ENCODE peak calls at places on chromosomes 6 and 20, in ten cellular contexts. U is fibroblast of lung, M is psoas muscle, T is fibroblast of the aortic adventitia, S is neuronal stem cell, C is hepatocyte, L is AG04450, K is right cardiac atrium, J is body of pancreas, X is adipocyte. Y is an unnamed sample.

GRCh38 chr20:46350201-46350985 is 42.1 kb upstream of the CDH22 start:
- DNase-seq in C (peak), S (peak), T (peak), L (peak), U (peak), J (no peak), X (peak), M (no peak), K (no peak), Y (peak)

GRCh38 chr6:114390176-114390575 is 47.4 kb upstream of the HS3ST5 start:
- DNase-seq in U (peak), M (no peak), X (peak), J (no peak), L (no peak), T (no peak), S (peak), C (no peak), K (no peak), Y (no peak)

GRCh38 chr6:52221302-52221701 is 23.0 kb downstream of the IL17F start:
- DNase-seq in S (no peak), U (peak), C (no peak), M (no peak), X (no peak), K (no peak), L (no peak), T (no peak), J (no peak), Y (no peak)

GRCh38 chr6:133040025-133040838 is 200.9 kb upstream of the EYA4 start:
- DNase-seq in T (peak), X (peak), M (no peak), S (no peak), L (no peak), J (no peak), K (no peak), U (peak), C (peak), Y (peak)

GRCh38 chr6:27295301-27296079 is 16.6 kb downstream of the POM121L2 start:
- DNase-seq in S (no peak), K (no peak), J (no peak), T (peak), L (peak), U (peak), C (peak), M (no peak), X (peak), Y (peak)

GRCh38 chr6:165183496-165184140 is 125.8 kb downstream of the C6orf118 start:
- DNase-seq in M (no peak), S (no peak), X (no peak), L (no peak), U (no peak), C (no peak), J (no peak), K (peak), T (no peak), Y (no peak)

GRCh38 chr6:134347916-134348805 is 30.2 kb upstream of the SGK1 start:
- DNase-seq in C (no peak), X (peak), S (no peak), T (peak), M (peak), U (peak), L (peak), J (no peak), K (no peak), Y (peak)

GRCh38 chr20:11790047-11790446 is 127.6 kb upstream of the BTBD3 start:
- DNase-seq in L (no peak), J (no peak), S (no peak), X (no peak), M (no peak), K (no peak), U (no peak), T (no peak), C (no peak), Y (no peak)

GRCh38 chr6:157789861-157790260 is 33.2 kb upstream of the SNX9 start:
- DNase-seq in T (no peak), S (no peak), K (no peak), M (no peak), J (no peak), U (no peak), L (no peak), C (no peak), X (no peak), Y (no peak)

GRCh38 chr6:169529931-169530761 is 171.7 kb downstream of the WDR27 start:
- DNase-seq in U (peak), S (no peak), L (peak), J (peak), M (peak), K (no peak), C (no peak), X (peak), T (peak), Y (peak)

GRCh38 chr6:50655848-50656453 is 57.4 kb upstream of the TFAP2D start:
- DNase-seq in T (peak), C (peak), S (no peak), K (no peak), M (no peak), X (peak), U (no peak), L (no peak), J (no peak), Y (no peak)

GRCh38 chr20:51142448-51142847 is 119.5 kb upstream of the KCNG1 start:
- DNase-seq in S (no peak), U (no peak), X (no peak), C (no peak), L (no peak), K (no peak), T (no peak), J (no peak), M (no peak), Y (no peak)

GRCh38 chr20:57618091-57618765 is 2.0 kb downstream of the ZBP1 start:
- DNase-seq in T (no peak), X (no peak), C (peak), U (no peak), J (no peak), K (no peak), L (no peak), S (no peak), M (no peak), Y (no peak)

GRCh38 chr20:43590036-43590391 is 723 bp upstream of the IFT52 start:
- DNase-seq in M (no peak), K (no peak), L (no peak), J (no peak), C (no peak), T (no peak), X (no peak), U (no peak), S (no peak), Y (no peak)

GRCh38 chr6:151478670-151479069 is 15.1 kb upstream of the CCDC170 start:
- DNase-seq in K (no peak), M (no peak), T (no peak), J (no peak), C (no peak), S (no peak), L (no peak), U (peak), X (no peak), Y (no peak)

GRCh38 chr6:151481752-151482151 is 12.1 kb upstream of the CCDC170 start:
- DNase-seq in L (no peak), C (no peak), K (no peak), U (no peak), J (no peak), T (no peak), X (no peak), M (no peak), S (no peak), Y (peak)

GRCh38 chr6:151477726-151478125 is 16.1 kb upstream of the CCDC170 start:
- DNase-seq in S (no peak), K (no peak), J (no peak), L (no peak), T (no peak), C (no peak), U (no peak), X (no peak), M (no peak), Y (no peak)

GRCh38 chr6:151475653-151476523 is 17.9 kb upstream of the CCDC170 start:
- DNase-seq in M (peak), K (no peak), U (peak), L (no peak), S (no peak), X (peak), J (no peak), T (peak), C (peak), Y (peak)
- H3K4me3 ChIP-seq in M (no peak), K (no peak), U (no peak), L (no peak), S (no peak), X (no peak), J (no peak), T (no peak), C (no peak), Y (no peak)

GRCh38 chr20:36366623-36367369 is 60.7 kb downstream of the DLGAP4 start:
- DNase-seq in L (no peak), X (no peak), M (no peak), J (no peak), S (no peak), C (no peak), K (no peak), T (no peak), U (no peak), Y (no peak)
- H3K4me3 ChIP-seq in L (no peak), X (no peak), M (no peak), J (no peak), S (no peak), C (no peak), K (no peak), T (no peak), U (no peak), Y (no peak)

GRCh38 chr6:42454428-42454791 is 2.7 kb upstream of the TRERF1 start:
- DNase-seq in S (peak), J (peak), X (no peak), U (peak), K (peak), T (peak), L (no peak), C (peak), M (peak), Y (peak)
- H3K4me3 ChIP-seq in S (no peak), J (no peak), X (peak), U (peak), K (peak), T (peak), L (no peak), C (peak), M (peak), Y (peak)

DNA sequence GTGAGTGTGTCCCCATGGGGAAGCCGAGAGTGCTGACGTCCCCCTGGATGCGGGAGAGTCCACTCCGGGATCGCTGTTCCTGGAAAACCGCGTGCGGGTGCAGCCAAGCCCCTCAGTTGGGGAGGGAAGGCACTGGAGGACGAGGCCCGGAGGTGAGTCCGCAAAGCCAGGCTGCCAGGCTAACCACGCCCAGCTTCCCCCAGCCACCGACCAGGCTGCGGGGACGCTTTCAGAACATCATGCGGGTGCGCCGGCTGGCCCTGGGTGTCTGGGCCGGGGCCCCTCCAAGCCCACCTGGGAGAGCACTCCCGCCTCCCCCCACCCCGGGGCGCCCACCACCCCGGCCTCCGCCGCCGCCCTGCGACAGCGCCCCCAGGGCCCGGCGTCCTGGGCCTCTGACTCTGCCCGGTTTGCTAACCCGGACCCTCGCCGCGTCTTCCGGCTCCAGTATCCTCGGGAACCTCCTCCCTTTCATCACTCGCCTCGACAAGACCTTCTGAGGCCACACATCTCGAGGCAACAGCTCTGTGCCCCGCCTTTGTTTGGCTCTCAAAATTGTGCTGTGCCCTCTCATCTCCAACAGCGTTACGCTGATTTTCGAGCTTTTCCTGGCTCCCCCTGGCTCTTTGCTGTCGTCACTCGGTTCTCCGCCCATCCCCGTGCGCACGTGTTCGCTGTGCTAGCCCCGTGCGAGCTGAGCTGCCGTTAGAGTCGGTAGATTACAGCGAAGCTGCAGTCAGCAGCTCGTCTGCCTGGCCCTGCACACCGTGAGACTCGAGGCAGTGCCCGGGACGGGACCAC is 47.1 kb upstream of the ENTPD6 start:
- DNase-seq in K (peak), X (peak), S (no peak), L (no peak), C (no peak), J (peak), M (peak), U (peak), T (peak), Y (peak)
- H3K4me3 ChIP-seq in K (peak), X (peak), S (no peak), L (peak), C (no peak), J (no peak), M (peak), U (no peak), T (peak), Y (peak)

DNA sequence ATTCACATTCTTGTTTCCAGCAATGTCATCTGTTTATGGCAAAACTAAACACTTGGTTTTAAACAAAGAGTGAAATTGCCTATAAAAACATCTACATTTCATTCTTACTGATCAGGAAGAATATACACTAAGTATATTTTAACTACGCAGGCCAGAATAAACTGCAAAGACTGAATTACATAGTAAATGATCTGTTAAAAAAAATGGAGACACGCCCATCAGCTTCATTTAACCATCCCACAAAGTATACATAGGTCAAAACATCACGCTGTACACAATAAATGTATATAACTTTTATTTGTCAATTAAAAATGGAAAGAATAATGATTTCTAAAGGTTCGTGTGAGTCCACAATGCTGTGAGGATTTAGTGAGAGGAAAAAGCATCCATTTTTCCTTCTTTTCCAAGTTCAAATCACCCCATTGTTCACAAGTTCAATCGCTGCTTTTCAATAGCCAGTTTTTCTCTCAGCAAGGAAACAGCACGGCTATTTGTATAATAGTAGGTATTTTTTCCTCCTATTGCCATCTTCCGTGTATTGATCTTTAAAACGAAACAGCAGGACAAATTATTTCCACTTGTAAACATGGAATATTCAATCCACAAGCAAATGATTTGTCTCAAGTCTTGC is 10.7 kb downstream of the SFT2D1 start:
- DNase-seq in U (no peak), M (no peak), S (no peak), X (no peak), L (no peak), J (no peak), K (no peak), T (no peak), C (no peak), Y (no peak)
- H3K4me3 ChIP-seq in U (no peak), M (no peak), S (no peak), X (no peak), L (no peak), J (no peak), K (no peak), T (no peak), C (no peak), Y (no peak)

GRCh38 chr6:149483302-149483701 is 1.5 kb downstream of the ZC3H12D start:
- DNase-seq in T (no peak), M (no peak), C (no peak), J (no peak), K (no peak), S (no peak), U (no peak), L (no peak), X (no peak), Y (no peak)

GRCh38 chr6:149482542-149483261 is 2.1 kb downstream of the ZC3H12D start:
- DNase-seq in M (no peak), U (no peak), S (no peak), C (no peak), X (no peak), T (no peak), L (no peak), K (no peak), J (no peak), Y (no peak)

GRCh38 chr6:149477544-149477943 is 7.3 kb downstream of the ZC3H12D start:
- DNase-seq in J (no peak), M (no peak), T (no peak), X (no peak), U (no peak), S (no peak), K (no peak), L (no peak), C (no peak), Y (no peak)

GRCh38 chr6:149478631-149479314 is 6.0 kb downstream of the ZC3H12D start:
- DNase-seq in K (no peak), J (no peak), U (no peak), M (no peak), T (no peak), X (no peak), S (no peak), C (no peak), L (no peak), Y (no peak)

DNA sequence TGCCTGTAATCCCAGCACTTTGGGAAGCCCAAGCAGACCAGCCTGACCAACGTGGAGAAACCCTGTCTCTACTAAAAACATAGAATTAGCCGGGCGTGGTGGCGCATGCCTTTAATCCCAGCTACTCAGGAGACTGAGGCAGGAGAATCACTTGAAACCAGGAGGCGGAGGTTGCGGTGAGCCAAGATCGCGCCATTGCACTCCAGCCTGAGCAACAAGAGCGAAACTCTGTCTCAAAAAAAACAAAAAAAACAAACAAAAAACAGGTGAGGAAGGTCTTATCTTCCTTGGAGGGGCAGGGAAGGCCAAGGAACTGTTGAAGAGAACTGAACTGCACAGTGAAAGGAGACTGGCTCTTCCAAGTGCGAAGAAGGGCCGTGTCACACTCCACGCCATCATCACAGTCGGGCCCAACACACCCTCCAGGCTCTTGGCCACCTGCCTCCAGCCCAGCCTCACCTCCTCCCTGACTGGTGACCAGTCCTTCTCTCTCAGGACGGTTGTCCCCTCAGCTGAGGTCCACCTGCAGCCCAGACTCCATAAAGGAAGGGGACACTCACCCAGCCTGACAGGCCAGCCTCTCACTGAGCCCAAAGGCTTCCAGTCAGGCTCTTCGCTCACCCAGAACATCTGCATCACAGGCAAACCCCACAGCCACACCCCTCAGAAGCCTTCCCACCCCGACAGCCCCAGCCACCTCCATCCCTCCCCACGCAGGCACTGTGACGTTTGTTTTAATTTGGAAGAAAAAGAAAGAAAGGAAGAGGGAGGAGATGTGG is 4.1 kb downstream of the ZC3H12D start:
- DNase-seq in T (no peak), L (no peak), K (no peak), J (no peak), C (no peak), U (no peak), S (no peak), M (no peak), X (no peak), Y (no peak)
- H3K4me3 ChIP-seq in T (no peak), L (no peak), K (no peak), J (no peak), C (no peak), U (no peak), S (no peak), M (no peak), X (no peak), Y (no peak)

DNA sequence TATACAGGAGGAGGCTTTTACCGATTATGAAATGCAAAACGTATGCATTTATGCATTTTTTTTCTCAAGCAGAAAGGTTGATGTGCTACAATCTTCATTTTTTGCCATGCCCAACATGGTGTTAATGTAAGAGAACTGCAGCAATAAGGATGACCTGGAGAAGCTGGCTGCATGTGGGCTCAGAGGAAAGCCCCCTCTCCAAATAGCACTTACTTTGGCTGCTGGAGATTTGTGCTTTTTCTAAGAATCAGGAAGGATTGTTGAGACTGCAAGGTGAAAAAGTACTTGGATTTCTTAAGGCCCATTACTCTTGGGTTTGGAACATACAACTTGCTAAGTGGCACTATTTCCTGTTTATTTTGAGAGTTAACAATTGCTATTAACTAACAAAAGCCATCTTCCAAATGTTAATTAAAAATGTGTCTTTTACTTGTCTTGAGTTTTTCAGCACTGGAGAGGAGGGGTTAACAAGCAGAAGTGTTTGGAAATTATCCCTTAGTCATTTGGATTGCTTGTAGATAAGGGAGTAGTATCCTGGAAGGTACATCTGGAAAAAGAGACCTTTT is 5.6 kb downstream of the SOX4 start:
- DNase-seq in U (no peak), J (no peak), X (no peak), L (no peak), C (no peak), T (peak), S (no peak), M (no peak), K (no peak), Y (no peak)
- H3K4me3 ChIP-seq in U (no peak), J (no peak), X (peak), L (peak), C (no peak), T (peak), S (peak), M (no peak), K (no peak), Y (peak)

GRCh38 chr6:15384901-15385300 is 139.0 kb downstream of the JARID2 start:
- DNase-seq in K (no peak), L (no peak), M (no peak), T (no peak), C (no peak), J (no peak), S (no peak), U (no peak), X (no peak), Y (no peak)
- H3K4me3 ChIP-seq in K (no peak), L (no peak), M (no peak), T (no peak), C (no peak), J (no peak), S (no peak), U (no peak), X (no peak), Y (no peak)

GRCh38 chr6:4581468-4582420 is 194.5 kb upstream of the CDYL start:
- DNase-seq in X (peak), S (no peak), L (peak), T (peak), J (no peak), U (peak), C (peak), K (no peak), M (no peak), Y (peak)

GRCh38 chr6:4580361-4580760 is 195.8 kb upstream of the CDYL start:
- DNase-seq in M (no peak), C (no peak), X (no peak), L (no peak), S (no peak), T (no peak), K (no peak), J (no peak), U (no peak), Y (no peak)

GRCh38 chr6:4584801-4585200 is 191.4 kb upstream of the CDYL start:
- DNase-seq in K (no peak), C (no peak), L (no peak), X (no peak), T (no peak), S (no peak), U (no peak), M (no peak), J (no peak), Y (no peak)

GRCh38 chr6:4582506-4582905 is 193.7 kb upstream of the CDYL start:
- DNase-seq in M (no peak), K (no peak), U (peak), J (no peak), C (no peak), T (peak), L (peak), S (no peak), X (peak), Y (peak)

DNA sequence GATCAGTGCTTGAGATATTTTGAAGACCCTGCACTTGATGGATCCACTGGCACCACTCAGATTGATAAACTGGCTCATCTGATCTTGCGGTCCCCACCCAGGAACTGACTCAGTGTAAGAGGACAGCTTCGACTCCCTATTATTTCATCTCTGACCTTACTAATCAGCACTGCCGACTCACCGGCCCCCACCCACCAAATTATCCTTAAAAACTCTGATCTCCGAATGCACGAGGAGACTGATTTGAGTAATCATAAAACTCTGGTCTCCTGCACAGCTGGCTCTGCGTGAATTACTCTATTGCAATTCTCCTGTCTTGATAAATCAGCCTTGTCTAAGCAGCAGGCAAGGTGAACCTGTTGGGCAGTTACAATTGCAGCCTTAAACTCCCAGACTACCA is 193.2 kb upstream of the CDYL start:
- DNase-seq in K (no peak), U (peak), C (no peak), T (peak), J (no peak), X (peak), L (no peak), S (no peak), M (no peak), Y (peak)
- H3K4me3 ChIP-seq in K (no peak), U (no peak), C (no peak), T (no peak), J (no peak), X (peak), L (no peak), S (no peak), M (no peak), Y (no peak)

Y was measured in fibroblast of villous mesenchyme.